ENCODE peak calls at places on chromosomes 3 and 15, in four cellular contexts. T is smooth muscle cell of the brain vasculature, E is NCI-H2081 treated with DMSO at 0.1 percent for 48 hours, O is EL. G is an unnamed sample.

GRCh38 chr3:99578339-99578970 is 59.9 kb upstream of the COL8A1 start:
- DNase-seq in T (no peak), E (no peak), O (peak; percentile 18), G (peak; percentile 63)

GRCh38 chr15:99181544-99181943 is 67.8 kb downstream of the TTC23 start:
- DNase-seq in T (no peak), E (no peak), O (no peak), G (no peak)

GRCh38 chr15:90013503-90013937 is 12.4 kb downstream of the ZNF710 start:
- DNase-seq in T (no peak), E (no peak), O (no peak), G (no peak)

GRCh38 chr15:39684215-39684614 is 98.4 kb downstream of the FSIP1 start:
- DNase-seq in T (no peak), E (no peak), O (no peak), G (no peak)

GRCh38 chr15:96343529-96344072 is 13.1 kb downstream of the NR2F2 start:
- DNase-seq in T (no peak), E (no peak), O (no peak), G (no peak)

GRCh38 chr3:177729939-177730700 is 532.8 kb upstream of the TBL1XR1 start:
- DNase-seq in T (peak; percentile 87), E (no peak), O (no peak), G (no peak)

GRCh38 chr15:85622432-85622831 is 172.3 kb downstream of the KLHL25 start:
- DNase-seq in T (no peak), E (no peak), O (peak; percentile 57), G (peak; percentile 19)

GRCh38 chr15:25171111-25171811 is 216.5 kb downstream of the SNRPN start:
- DNase-seq in T (no peak), E (no peak), O (no peak), G (no peak)

GRCh38 chr3:191240432-191240831 is 41.4 kb downstream of the OSTN start:
- DNase-seq in T (no peak), E (no peak), O (no peak), G (no peak)

GRCh38 chr15:94282269-94283250 is 51.2 kb downstream of the MCTP2 start:
- DNase-seq in T (peak; percentile 9), E (no peak), O (no peak), G (no peak)

GRCh38 chr3:127089487-127090145 is 103.3 kb upstream of the PRR23E start:
- DNase-seq in T (peak; percentile 20), E (no peak), O (no peak), G (no peak)

GRCh38 chr15:75713338-75713895 is 769 bp upstream of the CSPG4 start:
- DNase-seq in T (no peak), E (no peak), O (peak; percentile 47), G (no peak)

GRCh38 chr3:59313365-59313764 is 263.5 kb upstream of the CFAP20DC start:
- DNase-seq in T (no peak), E (no peak), O (peak; percentile 38), G (peak; percentile 5)

GRCh38 chr3:54891540-54891897 is 36.3 kb downstream of the LRTM1 start:
- DNase-seq in T (peak; percentile 95), E (no peak), O (peak; percentile 99), G (peak; percentile 98)

GRCh38 chr3:146817705-146818104 is 212.6 kb upstream of the PLSCR5 start:
- DNase-seq in T (no peak), E (peak; percentile 27), O (peak; percentile 58), G (no peak)

GRCh38 chr3:42369304-42369703 is 41.1 kb downstream of the LYZL4 start:
- DNase-seq in T (no peak), E (peak; percentile 17), O (no peak), G (no peak)

GRCh38 chr3:190883973-190884832 is 21.7 kb upstream of the GMNC start:
- DNase-seq in T (peak; percentile 45), E (peak; percentile 48), O (peak; percentile 67), G (peak; percentile 56)

GRCh38 chr3:14123308-14124222 is 1.1 kb downstream of the CHCHD4 start:
- DNase-seq in T (no peak), E (no peak), O (no peak), G (no peak)

GRCh38 chr15:22224241-22224671 is 143.9 kb downstream of the OR4M2 start:
- DNase-seq in T (no peak), E (no peak), O (no peak), G (no peak)

GRCh38 chr3:190089711-190090110 is 31.0 kb downstream of the P3H2 start:
- DNase-seq in T (no peak), E (no peak), O (no peak), G (peak; percentile 59)

GRCh38 chr15:100879461-100880138 is at the start of gene ALDH1A3:
- DNase-seq in T (no peak), E (no peak), O (peak; percentile 72), G (peak; percentile 96)

GRCh38 chr3:134896141-134896540 is 101.1 kb downstream of the EPHB1 start:
- DNase-seq in T (no peak), E (no peak), O (no peak), G (no peak)

GRCh38 chr3:49785565-49786356 is 581 bp downstream of the IP6K1 start:
- DNase-seq in T (no peak), E (no peak), O (peak; percentile 50), G (no peak)

GRCh38 chr3:171138027-171138426 is 111.5 kb upstream of the SLC2A2 start:
- DNase-seq in T (no peak), E (no peak), O (no peak), G (no peak)

GRCh38 chr3:112653209-112653871 is 12.4 kb upstream of the CCDC80 start:
- DNase-seq in T (no peak), E (no peak), O (peak; percentile 98), G (peak; percentile 97)

GRCh38 chr3:50340404-50341329 is at the start of gene RASSF1:
- DNase-seq in T (no peak), E (no peak), O (peak; percentile 83), G (no peak)

GRCh38 chr15:84855765-84856164 is 28.7 kb upstream of the SLC28A1 start:
- DNase-seq in T (no peak), E (no peak), O (no peak), G (no peak)

GRCh38 chr3:96700322-96701315 is 113.8 kb upstream of the EPHA6 start:
- DNase-seq in T (no peak), E (no peak), O (no peak), G (no peak)

G was measured in NCI-H226.